ENCODE peak calls at places on chromosomes 5 and 9, in six cellular contexts. O is CD8-positive, alpha-beta T cell; E is heart right ventricle; D is IMR-90; J is A673; B is ovary. V is an unnamed sample. For H3K4me1, the result is how much of the 10 kb centered on the place peaks cover.

GRCh38 chr9:136847065-136847826 is 2.0 kb upstream of the PHPT1 start:
- DNase-seq in O (no peak), E (peak), D (peak), J (peak), B (no peak), V (peak)

GRCh38 chr5:777756-778161 is 6.8 kb downstream of the ZDHHC11B start:
- DNase-seq in O (no peak), E (no peak), D (no peak), J (no peak), B (peak), V (no peak)

GRCh38 chr5:102758576-102758975 is 3.5 kb downstream of the PAM start:
- DNase-seq in O (no peak), E (no peak), D (peak), J (no peak), B (no peak), V (no peak)

GRCh38 chr5:135100011-135100410 is 66.0 kb upstream of the PITX1 start:
- DNase-seq in O (no peak), E (no peak), D (no peak), J (no peak), B (no peak), V (no peak)

GRCh38 chr9:95000821-95001220 is 274.3 kb downstream of the AOPEP start:
- DNase-seq in O (no peak), E (no peak), D (no peak), J (no peak), B (no peak), V (no peak)

GRCh38 chr9:122053951-122054350 is 39.2 kb downstream of the TTLL11 start:
- DNase-seq in O (no peak), E (no peak), D (no peak), J (peak), B (no peak), V (no peak)

GRCh38 chr9:111833941-111834340 is 39.2 kb upstream of the SHOC1 start:
- DNase-seq in O (no peak), E (no peak), D (peak), J (no peak), B (no peak), V (no peak)

GRCh38 chr5:53436480-53437191 is 43.8 kb upstream of the FST start:
- DNase-seq in O (no peak), E (no peak), D (no peak), J (no peak), B (no peak), V (no peak)

GRCh38 chr5:134028496-134028895 is 23.7 kb upstream of the VDAC1 start:
- DNase-seq in O (no peak), E (no peak), D (no peak), J (no peak), B (no peak), V (no peak)

GRCh38 chr9:128920381-128921058 is at the start of gene PHYHD1:
- DNase-seq in O (no peak), E (peak), D (peak), J (peak), B (peak), V (no peak)

GRCh38 chr5:2383678-2384025 is 367.8 kb downstream of the IRX2 start:
- DNase-seq in O (no peak), E (no peak), D (no peak), J (no peak), B (no peak), V (no peak)

GRCh38 chr9:19386469-19387044 is 6.5 kb upstream of the RPS6 start:
- DNase-seq in O (no peak), E (no peak), D (no peak), J (no peak), B (no peak), V (no peak)

GRCh38 chr9:33192493-33193245 is 25.5 kb upstream of the B4GALT1 start:
- DNase-seq in O (no peak), E (no peak), D (no peak), J (no peak), B (no peak), V (no peak)

GRCh38 chr9:122005597-122005996 is 87.5 kb downstream of the TTLL11 start:
- DNase-seq in O (no peak), E (no peak), D (peak), J (peak), B (no peak), V (no peak)

GRCh38 chr9:112245126-112245525 is 70.0 kb upstream of the SUSD1 start:
- DNase-seq in O (no peak), E (no peak), D (no peak), J (no peak), B (no peak), V (no peak)

GRCh38 chr5:141412853-141413539 is at the start of gene PCDHGA10:
- DNase-seq in O (no peak), E (no peak), D (peak), J (peak), B (peak), V (peak)

GRCh38 chr9:63817622-63818518 is 1467.1 kb downstream of the FOXD4L5 start:
- DNase-seq in O (peak), E (peak), D (peak), J (peak), B (peak), V (peak)

GRCh38 chr5:149674686-149675085 is 55.4 kb upstream of the PPARGC1B start:
- DNase-seq in O (no peak), E (no peak), D (no peak), J (no peak), B (no peak), V (no peak)

GRCh38 chr9:135926402-135927194 is 19.3 kb upstream of the CAMSAP1 start:
- DNase-seq in O (no peak), E (no peak), D (peak), J (no peak), B (no peak), V (peak)

GRCh38 chr9:73441223-73441622 is 289.6 kb downstream of the ANXA1 start:
- DNase-seq in O (no peak), E (no peak), D (no peak), J (no peak), B (no peak), V (no peak)

GRCh38 chr5:169574147-169574646 is 9.4 kb upstream of the SPDL1 start:
- DNase-seq in O (no peak), E (no peak), D (no peak), J (no peak), B (no peak), V (no peak)

GRCh38 chr9:124008855-124009834 is 2.4 kb upstream of the LHX2 start:
- DNase-seq in O (no peak), E (no peak), D (no peak), J (no peak), B (no peak), V (no peak)

GRCh38 chr9:38697901-38698300 is 22.0 kb downstream of the FAM240B start:
- DNase-seq in O (no peak), E (no peak), D (no peak), J (no peak), B (no peak), V (no peak)

GRCh38 chr9:18504707-18505106 is 30.8 kb downstream of the ADAMTSL1 start:
- DNase-seq in O (no peak), E (no peak), D (no peak), J (no peak), B (no peak), V (no peak)

GRCh38 chr9:128633057-128633456 is 23.6 kb downstream of the DYNC2I2 start:
- DNase-seq in O (no peak), E (no peak), D (no peak), J (no peak), B (no peak), V (peak)

GRCh38 chr5:173297813-173298212 is 30.4 kb downstream of the STC2 start:
- DNase-seq in O (no peak), E (no peak), D (no peak), J (no peak), B (no peak), V (no peak)

GRCh38 chr5:151682751-151683331 is 3.9 kb downstream of the SPARC start:
- DNase-seq in O (no peak), E (peak), D (peak), J (peak), B (peak), V (no peak)
- TF ChIP-seq CTCF in O (no peak), E (no peak), D (no peak), J (no peak), B (no peak), V (no peak)

GRCh38 chr5:95958308-95959014 is 3.2 kb downstream of the ELL2 start:
- DNase-seq in O (no peak), E (no peak), D (peak), J (no peak), B (no peak), V (no peak)

GRCh38 chr5:95960802-95961616 is 642 bp downstream of the ELL2 start:
- DNase-seq in O (peak), E (peak), D (peak), J (peak), B (peak), V (peak)

GRCh38 chr5:95959051-95959963 is 2.3 kb downstream of the ELL2 start:
- DNase-seq in O (no peak), E (no peak), D (peak), J (no peak), B (no peak), V (peak)

GRCh38 chr5:95961617-95962474 is at the start of gene ELL2:
- DNase-seq in O (peak), E (peak), D (peak), J (peak), B (peak), V (peak)

DNA sequence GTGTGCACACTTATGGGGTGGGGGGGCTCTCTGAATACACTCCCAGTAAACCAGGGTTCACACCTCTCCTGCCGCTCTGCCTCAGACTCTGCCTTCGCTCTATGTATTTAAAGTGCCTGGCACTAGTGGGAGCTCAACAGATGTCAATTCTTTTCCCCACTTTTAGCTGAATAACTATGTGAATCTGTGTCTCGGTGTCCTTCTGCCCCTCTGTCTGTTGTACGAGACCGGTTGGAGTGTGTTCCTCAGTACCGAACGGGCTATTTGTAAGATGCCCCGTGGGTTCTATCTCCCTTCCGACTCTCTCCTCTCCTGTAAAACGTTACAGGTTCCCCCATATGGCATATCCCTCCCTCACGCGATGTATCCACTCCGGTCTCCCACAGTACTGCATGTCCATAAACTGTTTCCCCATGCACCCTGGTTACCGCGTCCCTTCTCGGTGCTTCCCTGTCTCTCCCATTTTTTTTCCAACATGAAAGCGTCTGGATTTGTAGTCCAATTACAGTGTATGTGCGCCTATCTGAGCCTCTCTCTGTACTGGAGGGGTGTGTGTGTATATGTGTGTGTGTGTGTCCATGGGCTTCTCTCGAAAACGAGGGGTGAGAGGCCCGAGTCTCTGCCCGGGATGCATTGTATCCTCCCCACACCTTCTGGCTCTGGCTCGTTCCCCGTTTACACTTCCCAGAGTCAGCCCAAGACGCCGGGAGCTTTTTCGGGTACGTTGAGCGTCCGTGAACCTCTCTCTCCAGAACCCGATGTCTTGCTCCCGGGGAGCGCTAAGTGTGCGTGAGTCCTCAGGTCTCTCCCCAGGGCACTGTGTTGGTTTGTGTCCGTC is 1.5 kb downstream of the ELL2 start:
- DNase-seq in O (peak), E (no peak), D (peak), J (peak), B (no peak), V (peak)
- H3K4me1 ChIP-seq in O (under half), E (under half), D (under half), J (under half), B (under half), V (under half)

GRCh38 chr9:105344283-105344682 is 99.8 kb downstream of the SLC44A1 start:
- DNase-seq in O (no peak), E (no peak), D (no peak), J (no peak), B (no peak), V (no peak)

GRCh38 chr9:105339849-105340248 is 95.4 kb downstream of the SLC44A1 start:
- DNase-seq in O (no peak), E (no peak), D (no peak), J (no peak), B (no peak), V (no peak)

GRCh38 chr9:105338308-105338707 is 93.9 kb downstream of the SLC44A1 start:
- DNase-seq in O (no peak), E (no peak), D (no peak), J (no peak), B (no peak), V (no peak)

GRCh38 chr9:105346273-105346672 is 101.6 kb upstream of the FSD1L start:
- DNase-seq in O (no peak), E (no peak), D (no peak), J (peak), B (no peak), V (no peak)

DNA sequence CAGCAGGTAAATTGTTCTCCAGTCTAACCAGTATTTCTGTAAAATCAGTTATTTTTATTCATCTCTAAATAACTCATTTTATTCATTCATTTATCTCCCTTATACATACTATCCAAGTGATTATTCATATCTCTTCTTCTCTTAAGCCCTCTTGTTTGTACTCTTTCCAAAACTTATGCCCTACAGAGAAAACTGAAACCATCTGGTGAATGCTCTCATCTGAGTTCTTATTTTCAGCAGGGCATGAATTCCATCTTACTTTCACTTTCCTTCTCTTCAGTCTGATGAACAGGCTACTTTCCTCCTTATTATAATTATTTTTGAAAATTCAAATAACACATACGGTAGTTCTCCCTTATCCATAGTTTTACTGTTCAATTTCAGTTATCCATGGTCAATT is 97.3 kb downstream of the SLC44A1 start:
- DNase-seq in O (no peak), E (no peak), D (peak), J (no peak), B (no peak), V (no peak)
- H3K4me3 ChIP-seq in O (no peak), E (no peak), D (no peak), J (no peak), B (no peak), V (no peak)

DNA sequence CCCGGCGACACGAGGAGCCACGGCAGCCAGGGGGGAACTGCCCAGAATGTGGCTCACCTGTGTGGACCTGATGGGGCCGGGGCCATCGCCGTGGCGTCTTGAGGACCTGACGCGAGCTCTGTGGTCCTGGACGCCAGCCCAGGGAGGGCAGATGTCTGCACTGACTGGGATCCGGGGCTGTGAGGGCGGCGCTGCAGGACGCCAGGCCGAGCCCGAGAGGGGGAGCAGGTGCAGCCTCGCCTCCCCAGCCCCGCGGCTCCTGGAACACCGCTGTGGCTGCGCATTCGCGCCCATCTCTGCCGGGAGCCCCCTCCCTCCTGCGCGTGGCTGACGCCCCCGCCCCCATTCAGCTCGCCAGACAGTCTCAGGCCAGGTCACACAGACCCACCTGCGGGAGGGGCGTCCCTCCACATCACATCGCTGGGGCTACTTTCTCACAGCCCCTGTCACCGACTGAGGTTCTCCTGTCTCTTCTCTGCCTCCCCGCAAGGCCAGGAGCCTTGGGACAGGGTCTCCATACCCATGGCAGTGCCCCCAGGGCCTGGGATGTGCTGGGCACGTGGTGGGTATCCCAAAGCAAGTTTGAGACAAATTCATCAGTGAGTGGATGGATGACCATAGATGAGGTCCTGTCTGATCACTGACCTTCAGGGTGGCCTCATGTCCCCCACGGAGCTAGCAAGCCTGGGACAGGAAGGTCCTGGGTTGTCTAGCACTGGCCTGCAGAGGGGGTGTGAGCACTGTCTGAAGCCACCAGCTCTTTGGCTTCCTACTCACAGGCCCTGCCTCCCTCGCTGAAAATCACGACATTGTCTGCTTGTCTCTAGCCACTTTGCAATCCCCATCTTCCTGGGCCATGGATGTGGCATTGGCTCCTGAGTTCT is 47.3 kb downstream of the RASGEF1C start:
- DNase-seq in O (no peak), E (no peak), D (no peak), J (no peak), B (no peak), V (no peak)
- TF ChIP-seq CTCF in O (no peak), E (no peak), D (no peak), J (no peak), B (no peak), V (no peak)

GRCh38 chr9:37410969-37411785 is 11.3 kb upstream of the GRHPR start:
- DNase-seq in O (no peak), E (no peak), D (peak), J (peak), B (no peak), V (no peak)
- H3K4me1 ChIP-seq in O (under half), E (under half), D (under half), J (under half), B (under half), V (under half)

GRCh38 chr5:69415584-69415958 is 655 bp downstream of the MARVELD2 start:
- DNase-seq in O (no peak), E (no peak), D (no peak), J (no peak), B (no peak), V (peak)
- H3K4me3 ChIP-seq in O (peak), E (peak), D (no peak), J (no peak), B (peak), V (peak)

GRCh38 chr5:111168608-111169007 is 55.6 kb upstream of the CAMK4 start:
- DNase-seq in O (no peak), E (no peak), D (no peak), J (no peak), B (no peak), V (no peak)

GRCh38 chr5:111167551-111167950 is 56.6 kb upstream of the CAMK4 start:
- DNase-seq in O (no peak), E (no peak), D (no peak), J (no peak), B (no peak), V (no peak)

GRCh38 chr5:111163000-111163399 is 61.2 kb upstream of the CAMK4 start:
- DNase-seq in O (no peak), E (no peak), D (peak), J (no peak), B (no peak), V (no peak)

GRCh38 chr5:111169269-111169668 is 54.9 kb upstream of the CAMK4 start:
- DNase-seq in O (no peak), E (no peak), D (no peak), J (no peak), B (no peak), V (no peak)

GRCh38 chr5:111165058-111165457 is 59.1 kb upstream of the CAMK4 start:
- DNase-seq in O (no peak), E (no peak), D (no peak), J (no peak), B (no peak), V (no peak)
- TF ChIP-seq CTCF in O (no peak), E (no peak), D (no peak), J (no peak), B (no peak), V (no peak)

GRCh38 chr9:109953300-109953699 is 173.3 kb downstream of the PALM2AKAP2 start:
- DNase-seq in O (no peak), E (no peak), D (no peak), J (no peak), B (no peak), V (no peak)
- H3K4me1 ChIP-seq in O (under half), E (under half), D (under half), J (under half), B (under half), V (under half)

V was measured in mucosa of descending colon.